ENCODE peak calls at places on chromosomes 12 and 14, in four cellular contexts. P, V, M and Y are unnamed samples. For H3K4me1, the result is how much of the 10 kb centered on the place peaks cover.

GRCh38 chr12:29389295-29389919 is 8.4 kb upstream of the ERGIC2 start:
- DNase-seq in M (no peak), P (no peak), V (no peak), Y (no peak)

GRCh38 chr14:79584679-79585078 is 626.6 kb downstream of the DIO2 start:
- DNase-seq in V (no peak), M (no peak), P (no peak), Y (no peak)

GRCh38 chr12:132108211-132108832 is 35.8 kb downstream of the DDX51 start:
- DNase-seq in M (peak), V (no peak), P (no peak), Y (no peak)

GRCh38 chr12:13278249-13278787 is 81.8 kb downstream of the EMP1 start:
- DNase-seq in P (peak), M (peak), V (peak), Y (no peak)

GRCh38 chr14:47008732-47009131 is 357.2 kb upstream of the RPL10L start:
- DNase-seq in P (no peak), V (no peak), M (no peak), Y (no peak)

GRCh38 chr12:25960176-25960575 is 1.7 kb downstream of the RASSF8 start:
- DNase-seq in M (no peak), V (no peak), P (no peak), Y (no peak)

GRCh38 chr14:78154827-78155226 is 15.3 kb upstream of the NRXN3 start:
- DNase-seq in M (no peak), P (no peak), V (no peak), Y (no peak)

GRCh38 chr12:122858591-122859302 is 23.5 kb downstream of the HIP1R start:
- DNase-seq in V (no peak), M (no peak), P (no peak), Y (no peak)

GRCh38 chr12:46430340-46430948 is 57.9 kb upstream of the SLC38A2 start:
- DNase-seq in P (no peak), V (no peak), M (no peak), Y (no peak)

GRCh38 chr12:15443611-15444010 is 121.3 kb downstream of the PTPRO start:
- DNase-seq in M (no peak), P (no peak), V (no peak), Y (no peak)

GRCh38 chr12:48865441-48866290 is at the start of gene RND1:
- DNase-seq in V (peak), M (peak), P (peak), Y (peak)

GRCh38 chr14:93949511-93950075 is 22.4 kb downstream of the FAM181A start:
- DNase-seq in P (no peak), M (no peak), V (peak), Y (no peak)

GRCh38 chr14:23406244-23406643 is 1.8 kb downstream of the MYH6 start:
- DNase-seq in P (no peak), V (no peak), M (no peak), Y (no peak)

GRCh38 chr12:29516431-29516875 is 19.0 kb upstream of the OVCH1 start:
- DNase-seq in V (no peak), P (no peak), M (no peak), Y (no peak)

GRCh38 chr12:89351489-89352241 is 636 bp downstream of the DUSP6 start:
- DNase-seq in M (peak), P (peak), V (peak), Y (no peak)

GRCh38 chr14:35335388-35336092 is 43.4 kb downstream of the PSMA6 start:
- DNase-seq in P (no peak), M (no peak), V (no peak), Y (no peak)

GRCh38 chr12:12943589-12944260 is 8.2 kb downstream of the GPRC5D start:
- DNase-seq in M (no peak), P (no peak), V (no peak), Y (no peak)

DNA sequence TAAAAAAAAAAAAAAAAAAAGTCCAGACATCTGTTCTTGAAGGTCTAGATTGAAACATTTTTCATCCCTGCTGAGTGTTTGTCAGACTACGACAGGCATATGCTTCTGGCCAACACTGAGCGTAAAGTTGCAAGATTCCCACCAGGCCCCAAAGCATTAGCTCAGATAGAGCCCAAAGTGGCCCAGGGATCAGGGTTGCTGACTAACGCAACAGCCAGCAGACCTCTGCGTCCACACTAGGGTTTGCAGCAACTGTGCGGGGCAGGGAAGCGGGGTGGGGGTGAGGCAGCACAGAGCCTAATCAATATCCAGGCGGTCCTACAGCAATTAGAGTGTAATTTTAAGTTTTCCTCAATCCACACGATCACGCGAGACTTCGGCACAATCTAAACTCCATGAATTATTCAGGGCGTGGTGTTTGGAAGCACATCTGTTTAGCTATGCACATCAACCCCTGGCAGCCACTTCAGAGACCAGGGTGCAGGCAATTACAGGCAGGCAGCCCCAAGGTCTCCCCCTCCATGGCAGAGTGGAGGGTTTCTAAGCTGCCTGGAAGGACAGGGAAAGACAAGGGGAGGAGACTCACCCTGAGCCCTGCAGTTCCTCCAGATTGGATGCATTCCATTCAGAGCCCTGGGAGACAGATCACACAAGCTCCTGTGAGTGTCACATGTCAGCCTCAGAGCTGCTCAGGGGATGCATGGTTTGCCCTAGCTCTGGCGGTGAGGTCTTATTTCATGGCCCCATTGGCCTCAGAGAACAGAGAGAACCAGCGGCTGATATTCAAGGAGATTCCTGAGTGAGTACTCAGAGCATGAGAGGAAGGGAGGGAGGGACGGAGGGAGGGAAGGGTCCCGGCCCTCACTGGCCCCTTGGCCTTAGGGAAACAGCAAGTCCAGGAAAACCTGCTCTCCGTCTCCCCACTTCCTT is 55.4 kb downstream of the SSH1 start:
- DNase-seq in M (no peak), P (no peak), V (no peak), Y (no peak)
- H3K4me1 ChIP-seq in M (half or more), P (under half), V (under half), Y (half or more)

GRCh38 chr14:76729953-76730505 is 31.2 kb upstream of the VASH1 start:
- DNase-seq in P (no peak), M (no peak), V (no peak), Y (no peak)

GRCh38 chr14:76724827-76725550 is 36.3 kb upstream of the VASH1 start:
- DNase-seq in V (no peak), M (no peak), P (no peak), Y (no peak)

GRCh38 chr14:76729195-76729594 is 32.1 kb upstream of the VASH1 start:
- DNase-seq in M (no peak), P (no peak), V (no peak), Y (no peak)

GRCh38 chr14:76727403-76727802 is 33.9 kb upstream of the VASH1 start:
- DNase-seq in V (no peak), M (no peak), P (no peak), Y (no peak)

DNA sequence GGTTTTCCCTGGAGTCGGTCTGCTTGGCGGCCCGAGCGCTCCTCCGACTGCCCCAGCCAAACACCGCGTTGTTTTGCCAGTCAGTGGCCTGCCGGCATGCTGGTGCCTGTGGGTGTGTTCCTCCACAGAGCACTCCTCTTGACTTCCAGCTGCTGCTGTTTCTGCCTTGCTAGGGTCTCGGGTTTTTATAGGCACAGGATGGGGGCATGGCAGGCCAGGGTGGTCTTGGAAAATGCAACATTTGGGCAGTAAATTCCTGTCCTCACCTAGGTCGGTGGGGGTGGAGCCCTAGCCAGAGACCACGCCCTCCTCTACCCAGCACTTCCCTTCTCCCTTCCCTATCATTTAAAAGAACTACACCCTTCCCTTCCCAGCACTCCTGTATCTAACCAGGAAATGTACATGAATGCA is 34.7 kb upstream of the VASH1 start:
- DNase-seq in V (no peak), M (no peak), P (no peak), Y (no peak)
- H3K27ac ChIP-seq in V (peak), M (no peak), P (no peak), Y (peak)

DNA sequence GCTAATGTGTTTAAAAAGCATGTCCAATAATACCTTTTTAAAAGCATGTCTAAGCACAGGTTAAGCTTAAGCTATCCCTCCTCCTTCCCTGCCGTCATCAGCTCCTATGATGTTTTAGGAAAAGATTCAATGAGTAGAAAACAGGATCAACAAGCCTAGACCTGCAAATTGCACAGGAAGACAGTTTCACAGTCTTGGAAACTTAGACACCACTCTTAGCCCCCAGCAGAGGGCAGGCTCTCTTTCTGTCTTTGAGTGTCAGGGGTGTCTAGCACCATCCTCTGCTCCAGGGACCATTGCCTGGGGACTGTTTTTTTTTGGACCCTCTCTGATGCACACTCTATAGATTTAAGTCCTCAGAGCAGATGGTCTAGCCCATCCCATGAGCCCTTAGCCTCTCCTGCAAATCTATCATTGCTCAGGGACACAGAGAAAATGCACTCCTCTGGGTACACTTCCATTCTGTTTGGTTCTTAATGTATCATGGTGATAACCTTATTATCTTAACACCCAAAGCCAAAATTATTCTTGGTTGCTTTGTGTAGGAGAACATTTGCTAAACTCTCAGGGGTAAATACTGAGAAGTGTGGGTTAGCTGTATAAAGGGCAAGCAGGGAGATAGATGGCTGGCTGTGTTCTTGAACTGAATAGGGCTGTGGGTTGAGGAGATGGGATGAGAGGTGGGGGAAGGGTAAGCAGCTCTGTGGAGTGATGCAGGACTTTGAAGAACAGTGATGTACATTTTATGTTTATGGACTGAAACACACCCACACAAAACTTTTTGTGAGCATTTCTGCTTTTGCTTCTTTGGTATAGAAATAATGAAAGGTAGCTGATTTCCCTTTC is 259.9 kb upstream of the DDHD1 start:
- DNase-seq in P (no peak), M (no peak), V (no peak), Y (no peak)
- TF ChIP-seq CTCF in P (no peak), M (no peak), V (no peak), Y (no peak)

DNA sequence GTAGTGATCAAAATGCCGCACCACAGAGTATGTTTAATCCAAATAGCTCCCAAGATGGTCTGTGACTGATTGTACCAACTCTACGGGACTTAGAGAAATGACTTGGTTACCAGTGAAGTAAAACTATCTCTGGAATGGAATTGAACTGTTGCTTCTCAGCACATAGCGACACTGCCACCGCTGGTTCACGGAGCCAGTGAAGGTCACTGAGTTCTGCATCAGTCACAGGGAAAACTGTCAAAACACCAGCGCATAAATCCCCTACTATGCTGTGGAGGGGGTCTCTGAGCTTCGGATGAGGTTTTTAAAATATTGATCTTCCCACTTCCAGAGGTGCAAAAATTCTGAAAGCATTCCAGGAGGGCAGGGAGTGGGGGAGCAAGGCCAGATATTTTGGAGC is 2.2 kb upstream of the PLXNC1 start:
- DNase-seq in V (no peak), M (no peak), P (no peak), Y (no peak)
- H3K4me1 ChIP-seq in V (under half), M (under half), P (under half), Y (under half)

DNA sequence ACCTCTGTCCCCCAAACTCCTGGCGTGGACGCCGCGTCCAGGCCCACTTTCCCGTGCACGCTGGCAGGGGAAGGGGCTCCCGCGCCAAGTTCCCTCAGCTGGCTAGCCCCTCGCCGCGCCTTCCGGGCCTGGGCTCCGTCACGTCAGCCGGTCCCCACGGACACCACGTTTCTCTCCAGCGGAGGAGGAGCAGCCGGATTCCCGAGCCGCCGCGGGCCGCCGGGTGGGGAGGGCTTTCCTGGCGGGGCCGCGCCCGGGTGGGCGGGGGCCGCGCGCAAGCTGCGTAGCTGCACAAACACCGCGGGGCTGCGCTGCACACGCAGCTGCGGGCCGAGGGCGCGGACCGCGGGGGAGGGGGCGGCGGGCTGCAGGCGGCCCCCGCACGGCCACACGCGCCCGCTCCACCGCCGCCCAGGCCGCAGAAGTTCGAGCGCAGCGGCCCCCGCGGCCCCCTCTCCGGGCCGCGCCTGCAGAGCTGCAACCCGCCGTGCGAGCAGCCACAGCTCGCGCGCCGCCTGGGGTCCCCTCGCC is 45.1 kb upstream of the PNMA1 start:
- DNase-seq in M (peak), V (peak), P (peak), Y (no peak)
- H3K27ac ChIP-seq in M (peak), V (peak), P (peak), Y (peak)

DNA sequence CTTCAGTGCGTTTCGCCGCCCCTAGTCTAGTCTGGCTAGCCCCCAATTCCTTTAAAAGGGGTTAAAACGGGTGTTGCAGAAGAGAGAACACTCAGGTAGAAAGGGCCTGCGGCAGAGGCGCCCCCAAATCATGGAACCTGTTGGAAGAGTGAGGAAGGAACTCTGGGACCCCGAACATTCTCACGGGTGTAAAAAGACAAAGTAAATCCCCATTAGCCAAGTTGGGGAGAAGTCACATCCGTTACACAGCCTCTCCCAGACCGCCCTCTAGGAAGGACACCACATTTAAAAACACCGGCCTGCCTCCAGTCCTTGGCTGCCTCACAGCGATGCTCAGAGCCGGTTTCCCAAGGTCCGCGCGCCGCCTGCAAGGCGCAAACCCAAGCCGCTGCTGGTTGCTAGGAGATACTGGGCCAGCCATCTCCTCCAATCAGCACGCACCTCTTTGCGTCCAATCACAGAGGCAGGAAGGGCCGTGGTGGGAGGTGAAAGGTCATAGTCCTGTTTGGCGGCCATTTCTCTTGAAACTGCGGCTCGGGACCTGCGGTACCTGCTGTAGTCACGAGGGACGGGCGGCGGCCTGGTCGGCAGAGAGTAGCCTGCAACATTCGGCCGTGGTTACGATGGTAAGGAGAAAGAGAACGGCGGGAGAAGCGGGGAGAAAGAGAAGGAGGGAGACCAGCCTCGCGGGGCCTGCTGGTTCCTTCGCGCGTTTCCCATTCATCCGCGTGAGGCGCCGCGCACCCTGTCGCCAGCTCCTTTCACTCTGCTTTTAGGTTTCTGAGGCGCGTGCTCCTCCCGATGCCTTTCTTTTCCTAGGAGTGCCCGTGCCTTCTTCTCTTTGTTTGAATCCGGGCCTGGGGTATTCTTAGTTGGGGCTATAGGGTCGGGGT is at the start of gene SNRPF:
- DNase-seq in P (peak), V (peak), M (peak), Y (peak)
- TF ChIP-seq CTCF in P (no peak), V (peak), M (no peak), Y (no peak)